ENCODE peak calls at places on chromosomes 7 and 10, in six cellular contexts. L, N, F, S, A and P are unnamed samples. For H3K4me1 and H3K27me3, the result is how much of the 10 kb centered on the place peaks cover.

GRCh38 chr7:112937651-112938390 is 147.6 kb upstream of the TMEM168 start:
- DNase-seq in L (no peak), N (no peak), F (no peak), S (no peak), A (no peak), P (no peak)

GRCh38 chr7:106781007-106781406 is 84.1 kb upstream of the PIK3CG start:
- DNase-seq in L (no peak), N (no peak), F (peak), S (no peak), A (no peak), P (no peak)

GRCh38 chr7:431658-432111 is 88.0 kb downstream of the PDGFA start:
- DNase-seq in L (no peak), N (no peak), F (no peak), S (no peak), A (no peak), P (no peak)

GRCh38 chr10:103792547-103792946 is 62.8 kb downstream of the SH3PXD2A start:
- DNase-seq in L (no peak), N (no peak), F (no peak), S (no peak), A (no peak), P (no peak)

GRCh38 chr10:46548781-46549090 is 7.7 kb downstream of the GPRIN2 start:
- DNase-seq in L (no peak), N (no peak), F (no peak), S (no peak), A (no peak), P (no peak)

GRCh38 chr7:86991093-86991769 is 68.2 kb downstream of the ELAPOR2 start:
- DNase-seq in L (no peak), N (no peak), F (no peak), S (no peak), A (no peak), P (no peak)

GRCh38 chr10:91632671-91633550 is at the start of gene PPP1R3C:
- DNase-seq in L (no peak), N (peak), F (peak), S (peak), A (no peak), P (peak)

GRCh38 chr10:78787095-78787494 is 281.7 kb upstream of the ZMIZ1 start:
- DNase-seq in L (no peak), N (no peak), F (no peak), S (no peak), A (no peak), P (no peak)

GRCh38 chr7:2215851-2216250 is 16.9 kb downstream of the MAD1L1 start:
- DNase-seq in L (no peak), N (no peak), F (no peak), S (no peak), A (no peak), P (no peak)

GRCh38 chr7:107937514-107937913 is 46.5 kb downstream of the DLD start:
- DNase-seq in L (no peak), N (no peak), F (no peak), S (no peak), A (no peak), P (no peak)
- H3K4me1 ChIP-seq in L (under half), N (under half), F (under half), S (under half), A (under half), P (under half)

DNA sequence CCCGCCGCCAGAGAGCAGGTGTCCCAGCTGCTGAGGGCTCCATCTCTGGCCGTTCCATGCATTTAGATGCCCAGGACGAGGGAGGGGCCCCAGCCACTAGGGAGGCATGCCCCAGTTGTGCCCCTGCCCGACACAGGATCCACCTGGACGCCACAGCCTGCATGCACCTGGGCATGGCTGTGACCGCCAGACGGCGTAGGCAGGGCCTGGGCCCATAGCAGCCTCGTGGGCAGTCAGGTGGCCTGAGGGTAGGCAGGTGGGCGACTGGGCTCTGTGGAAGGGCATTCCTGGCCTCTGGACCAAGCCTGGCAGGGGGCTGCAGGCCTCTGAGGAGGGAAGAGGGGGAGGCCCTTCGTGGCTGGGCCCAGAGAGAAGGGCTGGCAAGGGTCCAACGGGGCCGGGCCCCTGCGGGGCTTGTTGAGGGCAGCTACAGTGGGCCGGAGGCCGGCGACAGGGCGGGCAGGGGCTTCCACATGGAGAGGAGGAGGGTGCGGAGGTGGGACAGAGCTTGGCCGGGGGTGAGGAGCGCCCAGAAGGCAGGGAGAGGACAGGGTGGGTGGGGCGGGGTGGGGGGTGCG is 76.0 kb upstream of the NKX6-2 start:
- DNase-seq in L (no peak), N (no peak), F (no peak), S (peak), A (no peak), P (no peak)
- H3K27me3 ChIP-seq in L (half or more), N (under half), F (under half), S (under half), A (under half), P (half or more)

GRCh38 chr10:1084011-1084950 is 28.1 kb downstream of the WDR37 start:
- DNase-seq in L (no peak), N (no peak), F (no peak), S (no peak), A (no peak), P (no peak)

GRCh38 chr10:1074063-1074747 is 18.0 kb downstream of the WDR37 start:
- DNase-seq in L (no peak), N (no peak), F (peak), S (no peak), A (no peak), P (no peak)

GRCh38 chr10:1083581-1083980 is 27.4 kb downstream of the WDR37 start:
- DNase-seq in L (no peak), N (no peak), F (no peak), S (no peak), A (no peak), P (no peak)

GRCh38 chr10:1074748-1075358 is 18.7 kb downstream of the WDR37 start:
- DNase-seq in L (no peak), N (no peak), F (peak), S (no peak), A (no peak), P (no peak)

GRCh38 chr10:1078668-1079067 is 22.5 kb downstream of the WDR37 start:
- DNase-seq in L (no peak), N (no peak), F (no peak), S (no peak), A (no peak), P (no peak)
- H3K27ac ChIP-seq in L (no peak), N (no peak), F (no peak), S (no peak), A (no peak), P (no peak)

GRCh38 chr10:19970707-19971106 is 154.5 kb downstream of the PLXDC2 start:
- DNase-seq in L (no peak), N (no peak), F (no peak), S (no peak), A (no peak), P (no peak)
- H3K4me1 ChIP-seq in L (under half), N (under half), F (under half), S (under half), A (under half), P (under half)

GRCh38 chr7:27176343-27176731 is 2.2 kb upstream of the HOXA10 start:
- DNase-seq in L (no peak), N (no peak), F (no peak), S (no peak), A (no peak), P (peak)

GRCh38 chr7:27176962-27177794 is 3.1 kb upstream of the HOXA10 start:
- DNase-seq in L (no peak), N (no peak), F (no peak), S (no peak), A (no peak), P (peak)

GRCh38 chr7:27178366-27178765 is 4.2 kb upstream of the HOXA10 start:
- DNase-seq in L (no peak), N (no peak), F (no peak), S (no peak), A (no peak), P (peak)

GRCh38 chr7:27179030-27179429 is 4.9 kb upstream of the HOXA10 start:
- DNase-seq in L (no peak), N (no peak), F (no peak), S (no peak), A (no peak), P (peak)

GRCh38 chr7:27177795-27178320 is 3.7 kb upstream of the HOXA10 start:
- DNase-seq in L (no peak), N (no peak), F (no peak), S (no peak), A (no peak), P (peak)
- H3K27me3 ChIP-seq in L (half or more), N (under half), F (half or more), S (half or more), A (under half), P (under half)

GRCh38 chr7:6575246-6576023 is 1.8 kb upstream of the ZDHHC4 start:
- DNase-seq in L (no peak), N (no peak), F (no peak), S (no peak), A (no peak), P (no peak)

GRCh38 chr7:6578114-6579084 is 1.1 kb downstream of the ZDHHC4 start:
- DNase-seq in L (no peak), N (no peak), F (peak), S (no peak), A (no peak), P (no peak)

GRCh38 chr7:6576024-6576866 is 1.0 kb upstream of the ZDHHC4 start:
- DNase-seq in L (no peak), N (no peak), F (peak), S (no peak), A (no peak), P (no peak)

GRCh38 chr7:6577369-6578113 is at the start of gene ZDHHC4:
- DNase-seq in L (peak), N (peak), F (peak), S (peak), A (peak), P (peak)

DNA sequence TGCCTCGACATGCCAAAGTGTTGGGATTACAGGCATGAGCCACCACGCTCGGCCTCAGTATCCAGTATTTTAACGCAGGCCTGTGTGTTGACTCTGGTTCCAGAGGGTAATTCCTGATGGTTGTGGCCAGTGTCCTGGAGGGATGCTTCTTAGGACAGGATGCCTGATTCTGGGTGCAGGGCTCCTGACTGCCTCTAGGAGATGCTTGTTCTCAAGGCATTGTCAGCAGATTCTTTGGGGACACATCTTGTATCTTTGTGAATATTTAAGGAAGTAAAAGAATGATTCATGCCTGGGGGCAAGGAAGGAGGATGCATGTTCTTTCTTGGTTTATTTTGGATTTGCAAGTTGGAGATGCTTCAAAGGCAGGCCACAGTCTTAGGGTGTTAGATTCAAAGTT is 2.2 kb downstream of the ZDHHC4 start:
- DNase-seq in L (no peak), N (no peak), F (peak), S (no peak), A (no peak), P (no peak)
- H3K27ac ChIP-seq in L (no peak), N (no peak), F (no peak), S (no peak), A (no peak), P (no peak)